ENCODE peak calls at places on chromosome 5, in five cellular contexts. P is T-helper 1 cell; D is activated T-cell treated with anti-CD3 and anti-CD28 coated beads, Interleukin-2, amount 50 U/mL, for 72 hours; L is putamen; H is NCI-H1436. E is an unnamed sample.

GRCh38 chr5:2996248-2996647 is 244.8 kb upstream of the IRX2 start:
- DNase-seq in H (no peak), D (no peak), P (no peak), L (no peak), E (no peak)

GRCh38 chr5:103347729-103348128 is 89.2 kb downstream of the MACIR start:
- DNase-seq in L (no peak), H (no peak), D (no peak), P (no peak), E (no peak)

GRCh38 chr5:124074500-124074899 is 562.5 kb downstream of the CSNK1G3 start:
- DNase-seq in D (no peak), P (no peak), H (no peak), L (no peak), E (no peak)

GRCh38 chr5:76718381-76718832 is 2.5 kb downstream of the F2R start:
- DNase-seq in L (no peak), P (no peak), D (no peak), H (no peak), E (no peak)

GRCh38 chr5:127228540-127229184 is 61.9 kb upstream of the MEGF10 start:
- DNase-seq in H (no peak), P (no peak), L (no peak), D (no peak), E (no peak)

GRCh38 chr5:132457371-132458225 is 33.0 kb downstream of the IRF1 start:
- DNase-seq in L (no peak), P (peak), H (no peak), D (peak), E (no peak)

GRCh38 chr5:173229966-173230740 is 4.9 kb downstream of the NKX2-5 start:
- DNase-seq in D (no peak), L (no peak), H (no peak), P (no peak), E (peak)

GRCh38 chr5:15615859-15616258 is 115.9 kb downstream of the FBXL7 start:
- DNase-seq in H (no peak), D (no peak), L (no peak), P (no peak), E (no peak)

GRCh38 chr5:128736567-128736966 is 198.5 kb upstream of the FBN2 start:
- DNase-seq in P (no peak), D (no peak), H (no peak), L (peak), E (no peak)

GRCh38 chr5:7793861-7794260 is 57.1 kb downstream of the CFAP90 start:
- DNase-seq in H (no peak), P (no peak), L (no peak), D (no peak), E (no peak)

GRCh38 chr5:160175438-160176218 is 53.7 kb upstream of the FABP6 start:
- DNase-seq in L (peak), P (no peak), H (peak), D (no peak), E (no peak)

GRCh38 chr5:30063503-30063902 is 1130.0 kb upstream of the CDH6 start:
- DNase-seq in P (no peak), H (no peak), D (no peak), L (no peak), E (no peak)

GRCh38 chr5:137105351-137105750 is 393.8 kb downstream of the SPOCK1 start:
- DNase-seq in H (no peak), D (no peak), P (no peak), L (no peak), E (no peak)

GRCh38 chr5:57887851-57888621 is 405.4 kb upstream of the ACTBL2 start:
- DNase-seq in P (no peak), D (no peak), L (peak), H (no peak), E (no peak)

GRCh38 chr5:137710086-137710485 is 25.8 kb downstream of the KLHL3 start:
- DNase-seq in D (no peak), P (no peak), H (no peak), L (no peak), E (no peak)

GRCh38 chr5:72291601-72292000 is 28.4 kb downstream of the MRPS27 start:
- DNase-seq in H (no peak), L (no peak), D (no peak), P (no peak), E (no peak)

GRCh38 chr5:116872986-116873385 is 298.4 kb upstream of the SEMA6A start:
- DNase-seq in L (no peak), P (no peak), D (no peak), H (no peak), E (no peak)

GRCh38 chr5:21802869-21803490 is 1050.2 kb downstream of the CDH12 start:
- DNase-seq in P (no peak), H (peak), L (peak), D (no peak), E (peak)

GRCh38 chr5:158313027-158313738 is 454.2 kb upstream of the CLINT1 start:
- DNase-seq in H (no peak), L (no peak), P (no peak), D (no peak), E (no peak)

GRCh38 chr5:128380324-128380723 is 157.7 kb downstream of the FBN2 start:
- DNase-seq in H (no peak), P (no peak), D (no peak), L (no peak), E (no peak)

GRCh38 chr5:143434261-143435206 is 31.0 kb upstream of the NR3C1 start:
- DNase-seq in H (no peak), L (no peak), P (peak), D (peak), E (no peak)

GRCh38 chr5:51558682-51559081 is 175.4 kb downstream of the ISL1 start:
- DNase-seq in P (no peak), H (no peak), D (no peak), L (no peak), E (no peak)

GRCh38 chr5:178145965-178146820 is 7.5 kb downstream of the NHP2 start:
- DNase-seq in H (no peak), P (peak), L (peak), D (peak), E (peak)

GRCh38 chr5:169142264-169142970 is 158.5 kb downstream of the SLIT3 start:
- DNase-seq in P (no peak), H (no peak), D (no peak), L (no peak), E (no peak)

GRCh38 chr5:18102733-18103132 is 468.5 kb downstream of the TAF11L14 start:
- DNase-seq in L (no peak), P (no peak), H (no peak), D (no peak), E (no peak)

GRCh38 chr5:168746893-168747640 is 167.9 kb upstream of the PANK3 start:
- DNase-seq in L (no peak), H (no peak), D (no peak), P (no peak), E (no peak)

GRCh38 chr5:146788918-146789317 is 89.6 kb downstream of the PPP2R2B start:
- DNase-seq in L (no peak), P (no peak), D (no peak), H (no peak), E (no peak)